ENCODE peak calls at places on chromosome 22, in six cellular contexts. Q is GM23338, X is K562, G is GM12878, M is H1, C is HepG2. R is an unnamed sample.

GRCh38 chr22:44520695-44521094 is 22.7 kb upstream of the RTL6 start:
- DNase-seq in Q (no peak), X (no peak), G (no peak), M (no peak), C (no peak), R (no peak)

GRCh38 chr22:44845796-44846720 is 93.7 kb downstream of the ARHGAP8 start:
- DNase-seq in Q (no peak), X (no peak), G (no peak), M (no peak), C (no peak), R (no peak)

GRCh38 chr22:36930041-36930935 is 16.9 kb downstream of the CSF2RB start:
- DNase-seq in Q (no peak), X (no peak), G (no peak), M (no peak), C (no peak), R (no peak)

GRCh38 chr22:39880722-39881121 is 12.8 kb downstream of the ENTHD1 start:
- DNase-seq in Q (no peak), X (no peak), G (no peak), M (no peak), C (no peak), R (no peak)

GRCh38 chr22:19719488-19720021 is 3.8 kb upstream of the GP1BB start:
- DNase-seq in Q (no peak), X (no peak), G (no peak), M (no peak), C (no peak), R (no peak)

GRCh38 chr22:38032681-38033521 is 24.3 kb upstream of the PICK1 start:
- DNase-seq in Q (no peak), X (peak; percentile 23), G (no peak), M (no peak), C (peak; percentile 51), R (no peak)

GRCh38 chr22:19979712-19980493 is 36.7 kb downstream of the ARVCF start:
- DNase-seq in Q (no peak), X (no peak), G (no peak), M (no peak), C (no peak), R (no peak)

GRCh38 chr22:40009953-40010751 is 15.4 kb downstream of the FAM83F start:
- DNase-seq in Q (no peak), X (no peak), G (no peak), M (no peak), C (no peak), R (no peak)

GRCh38 chr22:39471421-39472141 is 14.8 kb downstream of the MGAT3 start:
- DNase-seq in Q (no peak), X (peak; percentile 40), G (peak; percentile 83), M (no peak), C (no peak), R (no peak)

GRCh38 chr22:29481265-29482000 is 1.4 kb downstream of the NEFH start:
- DNase-seq in Q (peak; percentile 92), X (peak; percentile 14), G (no peak), M (no peak), C (no peak), R (peak; percentile 82)

GRCh38 chr22:46088541-46089311 is 61.6 kb upstream of the PPARA start:
- DNase-seq in Q (no peak), X (no peak), G (no peak), M (no peak), C (no peak), R (no peak)

GRCh38 chr22:28883917-28884753 is 763 bp downstream of the ZNRF3 start:
- DNase-seq in Q (peak; percentile 83), X (peak; percentile 45), G (no peak), M (no peak), C (no peak), R (peak; percentile 63)

GRCh38 chr22:19870153-19871022 is 15.7 kb upstream of the GNB1L start:
- DNase-seq in Q (no peak), X (no peak), G (no peak), M (no peak), C (peak; percentile 31), R (no peak)

GRCh38 chr22:46044718-46045458 is 67.9 kb upstream of the WNT7B start:
- DNase-seq in Q (peak; percentile 76), X (no peak), G (no peak), M (no peak), C (no peak), R (peak; percentile 56)

GRCh38 chr22:41197046-41197807 is 7.9 kb upstream of the L3MBTL2 start:
- DNase-seq in Q (peak; percentile 89), X (peak; percentile 93), G (no peak), M (no peak), C (peak; percentile 56), R (peak; percentile 86)

GRCh38 chr22:18050065-18050464 is 25.7 kb upstream of the MICAL3 start:
- DNase-seq in Q (no peak), X (no peak), G (no peak), M (no peak), C (no peak), R (no peak)

GRCh38 chr22:40111451-40111850 is 66.3 kb upstream of the TNRC6B start:
- DNase-seq in Q (no peak), X (no peak), G (no peak), M (no peak), C (no peak), R (no peak)

GRCh38 chr22:23831261-23831660 is 7.5 kb downstream of the DERL3 start:
- DNase-seq in Q (no peak), X (no peak), G (no peak), M (no peak), C (no peak), R (no peak)

GRCh38 chr22:22395230-22395629 is 113.3 kb downstream of the ZNF280B start:
- DNase-seq in Q (no peak), X (no peak), G (no peak), M (no peak), C (no peak), R (no peak)

GRCh38 chr22:29345932-29346331 is 30.4 kb upstream of the RASL10A start:
- DNase-seq in Q (no peak), X (no peak), G (no peak), M (no peak), C (no peak), R (no peak)

GRCh38 chr22:21044931-21045584 is 688 bp upstream of the LRRC74B start:
- DNase-seq in Q (peak; percentile 28), X (peak; percentile 73), G (no peak), M (no peak), C (no peak), R (no peak)

GRCh38 chr22:35900483-35901168 is 128.0 kb downstream of the RBFOX2 start:
- DNase-seq in Q (peak; percentile 37), X (no peak), G (no peak), M (no peak), C (no peak), R (no peak)

GRCh38 chr22:39364646-39365405 is 15.0 kb downstream of the SYNGR1 start:
- DNase-seq in Q (no peak), X (no peak), G (no peak), M (no peak), C (no peak), R (no peak)

GRCh38 chr22:19213496-19214473 is 35.2 kb upstream of the SLC25A1 start:
- DNase-seq in Q (peak; percentile 64), X (no peak), G (no peak), M (no peak), C (no peak), R (no peak)

GRCh38 chr22:29400576-29400975 is 12.2 kb upstream of the AP1B1 start:
- DNase-seq in Q (no peak), X (no peak), G (no peak), M (no peak), C (no peak), R (no peak)

GRCh38 chr22:46074771-46075551 is 75.4 kb upstream of the PPARA start:
- DNase-seq in Q (peak; percentile 36), X (no peak), G (no peak), M (no peak), C (no peak), R (no peak)

GRCh38 chr22:48653306-48653705 is 1174.4 kb downstream of the BRD1 start:
- DNase-seq in Q (no peak), X (no peak), G (no peak), M (no peak), C (no peak), R (no peak)

GRCh38 chr22:21599053-21599893 is 30.5 kb downstream of the YDJC start:
- DNase-seq in Q (no peak), X (no peak), G (no peak), M (no peak), C (no peak), R (no peak)

GRCh38 chr22:36331912-36332622 is 55.7 kb downstream of the MYH9 start:
- DNase-seq in Q (no peak), X (no peak), G (peak; percentile 40), M (no peak), C (no peak), R (no peak)

GRCh38 chr22:44782286-44782830 is 30.0 kb downstream of the ARHGAP8 start:
- DNase-seq in Q (no peak), X (no peak), G (no peak), M (no peak), C (no peak), R (no peak)

DNA sequence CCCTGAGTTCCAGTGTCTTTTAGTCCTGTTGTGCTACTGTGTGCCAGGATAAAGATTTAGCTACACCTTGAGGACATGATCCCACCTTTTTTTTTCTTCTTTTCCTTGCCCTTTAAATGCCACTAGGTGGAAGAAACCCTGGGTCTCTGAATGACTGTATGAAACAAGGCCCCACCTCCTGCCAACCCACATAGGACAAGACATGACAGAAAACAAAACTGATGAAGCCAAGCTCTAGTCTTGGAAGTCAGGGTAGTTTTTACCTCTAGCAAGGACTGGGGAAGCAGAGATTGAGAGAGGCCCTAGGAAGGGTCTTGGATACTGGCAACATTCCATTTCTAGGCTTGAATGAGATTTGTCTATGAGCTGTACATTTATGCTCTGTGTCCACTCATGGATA is 410.7 kb downstream of the MIAT start:
- DNase-seq in Q (no peak), X (no peak), G (no peak), M (no peak), C (no peak), R (no peak)
- TF ChIP-seq CREB1 in Q (no peak), X (no peak), G (no peak), M (no peak), C (no peak), R (no peak)

GRCh38 chr22:24965822-24966626 is 13.5 kb downstream of the KIAA1671 start:
- DNase-seq in Q (no peak), X (no peak), G (no peak), M (no peak), C (peak; percentile 67), R (no peak)
- TF ChIP-seq CREB1 in Q (no peak), X (no peak), G (no peak), M (no peak), C (no peak), R (no peak)

GRCh38 chr22:27260087-27260730 is 541.3 kb downstream of the MN1 start:
- DNase-seq in Q (peak; percentile 26), X (no peak), G (no peak), M (no peak), C (no peak), R (peak; percentile 42)
- TF ChIP-seq CREB1 in Q (no peak), X (no peak), G (no peak), M (no peak), C (no peak), R (no peak)

GRCh38 chr22:32539631-32540449 is 65.2 kb downstream of the FBXO7 start:
- DNase-seq in Q (no peak), X (no peak), G (peak; percentile 28), M (no peak), C (no peak), R (no peak)
- TF ChIP-seq CREB1 in Q (no peak), X (no peak), G (no peak), M (no peak), C (no peak), R (no peak)